ENCODE peak calls at places on chromosomes 16 and 17, in six cellular contexts. D, K, Y, W, S and E are unnamed samples.

GRCh38 chr16:78524066-78524595 is 424.7 kb downstream of the WWOX start:
- DNase-seq in D (no peak), K (no peak), Y (no peak), W (no peak), S (no peak), E (no peak)

GRCh38 chr16:77171750-77172635 is 19.0 kb upstream of the MON1B start:
- DNase-seq in D (no peak), K (peak), Y (peak), W (no peak), S (peak), E (peak)

GRCh38 chr16:66326995-66327513 is 39.4 kb upstream of the CDH5 start:
- DNase-seq in D (no peak), K (no peak), Y (no peak), W (no peak), S (peak), E (peak)

GRCh38 chr17:45775148-45775547 is 9.0 kb upstream of the CRHR1 start:
- DNase-seq in D (no peak), K (no peak), Y (no peak), W (no peak), S (peak), E (no peak)

GRCh38 chr16:4323845-4324478 is 8.1 kb downstream of the GLIS2 start:
- DNase-seq in D (no peak), K (peak), Y (peak), W (no peak), S (no peak), E (peak)

GRCh38 chr17:75246404-75246803 is 15.0 kb downstream of the GGA3 start:
- DNase-seq in D (no peak), K (no peak), Y (no peak), W (no peak), S (no peak), E (no peak)

GRCh38 chr17:29376667-29377268 is 13.4 kb upstream of the TAOK1 start:
- DNase-seq in D (peak), K (peak), Y (peak), W (no peak), S (no peak), E (peak)

GRCh38 chr16:86664518-86665318 is 86.4 kb downstream of the FOXL1 start:
- DNase-seq in D (peak), K (no peak), Y (peak), W (peak), S (no peak), E (no peak)

GRCh38 chr16:50680907-50681885 is at the start of gene SNX20:
- DNase-seq in D (no peak), K (no peak), Y (no peak), W (peak), S (no peak), E (no peak)

GRCh38 chr16:20136446-20136968 is 62.8 kb upstream of the GPR139 start:
- DNase-seq in D (no peak), K (no peak), Y (no peak), W (no peak), S (no peak), E (no peak)

GRCh38 chr17:16301963-16302855 is 51.1 kb downstream of the CENPV start:
- DNase-seq in D (peak), K (no peak), Y (no peak), W (no peak), S (no peak), E (no peak)

GRCh38 chr17:28042721-28043291 is 329 bp downstream of the NLK start:
- DNase-seq in D (no peak), K (no peak), Y (no peak), W (no peak), S (no peak), E (no peak)

GRCh38 chr17:74923538-74924249 is 379 bp upstream of the OTOP2 start:
- DNase-seq in D (peak), K (peak), Y (peak), W (peak), S (peak), E (peak)

GRCh38 chr17:2241823-2242222 is 61.8 kb downstream of the SMG6 start:
- DNase-seq in D (no peak), K (no peak), Y (peak), W (no peak), S (no peak), E (no peak)

GRCh38 chr16:51237207-51237606 is 86.1 kb upstream of the SALL1 start:
- DNase-seq in D (no peak), K (no peak), Y (no peak), W (no peak), S (no peak), E (peak)

GRCh38 chr17:38545531-38546225 is 60.1 kb downstream of the SRCIN1 start:
- DNase-seq in D (no peak), K (no peak), Y (no peak), W (no peak), S (no peak), E (no peak)

GRCh38 chr17:69130627-69131293 is 10.9 kb downstream of the ABCA6 start:
- DNase-seq in D (no peak), K (no peak), Y (no peak), W (no peak), S (no peak), E (no peak)

GRCh38 chr17:14325618-14326167 is 24.8 kb downstream of the HS3ST3B1 start:
- DNase-seq in D (no peak), K (no peak), Y (no peak), W (no peak), S (no peak), E (no peak)

GRCh38 chr17:83128306-83129240 is 49.2 kb downstream of the METRNL start:
- DNase-seq in D (no peak), K (no peak), Y (no peak), W (no peak), S (no peak), E (no peak)

GRCh38 chr16:89041571-89042481 is 51.8 kb upstream of the ACSF3 start:
- DNase-seq in D (no peak), K (no peak), Y (no peak), W (no peak), S (no peak), E (no peak)

GRCh38 chr16:86078121-86078600 is 179.2 kb downstream of the IRF8 start:
- DNase-seq in D (no peak), K (no peak), Y (no peak), W (no peak), S (no peak), E (no peak)

GRCh38 chr17:67481808-67482207 is 104.7 kb downstream of the PITPNC1 start:
- DNase-seq in D (no peak), K (no peak), Y (peak), W (no peak), S (no peak), E (no peak)

GRCh38 chr16:3625911-3626732 is 14.7 kb upstream of the SLX4 start:
- DNase-seq in D (no peak), K (no peak), Y (peak), W (no peak), S (no peak), E (no peak)

GRCh38 chr17:55601874-55602364 is 90.7 kb upstream of the SMIM36 start:
- DNase-seq in D (peak), K (peak), Y (peak), W (no peak), S (no peak), E (peak)

GRCh38 chr16:27221576-27222498 is 18.5 kb downstream of the KDM8 start:
- DNase-seq in D (no peak), K (no peak), Y (peak), W (no peak), S (no peak), E (no peak)

GRCh38 chr16:50458694-50459271 is 89.4 kb upstream of the NKD1 start:
- DNase-seq in D (no peak), K (no peak), Y (no peak), W (no peak), S (peak), E (no peak)

GRCh38 chr16:68972720-68973119 is 129.4 kb downstream of the TANGO6 start:
- DNase-seq in D (no peak), K (peak), Y (peak), W (no peak), S (no peak), E (peak)

GRCh38 chr17:6677946-6678345 is 26.4 kb downstream of the C17orf100 start:
- DNase-seq in D (no peak), K (no peak), Y (no peak), W (no peak), S (no peak), E (no peak)